ENCODE peak calls at places on chromosomes 3 and 15, in four cellular contexts. One of them, this sample, is unnamed.

GRCh38 chr3:57929988-57930387 is 78.2 kb upstream of the FLNB start:
- DNase-seq in HCT116: no peak
- DNase-seq in K562: no peak
- DNase-seq in GM12878: no peak
- DNase-seq in this sample: no peak

GRCh38 chr15:75130597-75131268 is 70.9 kb upstream of the C15orf39 start:
- DNase-seq in HCT116: no peak
- DNase-seq in K562: no peak
- DNase-seq in GM12878: peak; percentile 89
- DNase-seq in this sample: no peak

GRCh38 chr15:76147906-76148553 is 88.2 kb downstream of the TMEM266 start:
- DNase-seq in HCT116: peak; percentile 12
- DNase-seq in K562: peak; percentile 73
- DNase-seq in GM12878: no peak
- DNase-seq in this sample: peak; percentile 95

GRCh38 chr3:129868912-129869311 is 24.6 kb downstream of the TMCC1 start:
- DNase-seq in HCT116: no peak
- DNase-seq in K562: no peak
- DNase-seq in GM12878: no peak
- DNase-seq in this sample: no peak

GRCh38 chr3:88263417-88264116 is 113.8 kb downstream of the C3orf38 start:
- DNase-seq in HCT116: no peak
- DNase-seq in K562: no peak
- DNase-seq in GM12878: no peak
- DNase-seq in this sample: no peak

GRCh38 chr3:143040264-143040879 is 39.0 kb downstream of the U2SURP start:
- DNase-seq in HCT116: no peak
- DNase-seq in K562: peak; percentile 36
- DNase-seq in GM12878: no peak
- DNase-seq in this sample: no peak

GRCh38 chr3:108488631-108489030 is 21.8 kb downstream of the MYH15 start:
- DNase-seq in HCT116: no peak
- DNase-seq in K562: no peak
- DNase-seq in GM12878: no peak
- DNase-seq in this sample: no peak

GRCh38 chr3:38542401-38543298 is 46.5 kb downstream of the EXOG start:
- DNase-seq in HCT116: no peak
- DNase-seq in K562: no peak
- DNase-seq in GM12878: no peak
- DNase-seq in this sample: no peak

GRCh38 chr15:66704019-66704782 is 2.2 kb downstream of the SMAD6 start:
- DNase-seq in HCT116: no peak
- DNase-seq in K562: no peak
- DNase-seq in GM12878: no peak
- DNase-seq in this sample: no peak

GRCh38 chr3:143002083-143002712 is 828 bp downstream of the U2SURP start:
- DNase-seq in HCT116: no peak
- DNase-seq in K562: peak; percentile 60
- DNase-seq in GM12878: no peak
- DNase-seq in this sample: no peak

GRCh38 chr3:29319262-29319661 is 38.4 kb downstream of the RBMS3 start:
- DNase-seq in HCT116: no peak
- DNase-seq in K562: no peak
- DNase-seq in GM12878: peak; percentile 55
- DNase-seq in this sample: no peak

DNA sequence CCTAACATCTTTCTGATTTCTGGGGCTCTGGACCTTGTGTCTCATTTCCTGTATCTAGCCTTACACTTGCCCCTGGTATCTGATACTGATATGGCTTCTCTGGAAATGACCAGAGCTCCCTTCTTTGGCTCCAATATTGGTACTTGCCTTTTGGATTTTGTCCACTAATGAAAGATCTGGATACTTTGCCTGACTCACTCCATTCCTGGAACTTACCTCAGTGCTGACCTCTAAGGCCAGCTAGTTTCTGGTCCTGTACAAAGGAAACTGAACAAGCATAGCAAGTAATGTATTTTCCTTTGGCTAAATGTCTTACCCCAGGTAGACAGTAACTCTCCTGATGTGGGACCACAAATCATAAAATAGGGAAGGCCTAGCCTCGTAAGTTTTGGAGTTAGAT is 93.8 kb upstream of the SLC4A7 start:
- DNase-seq in HCT116: no peak
- DNase-seq in K562: no peak
- DNase-seq in GM12878: no peak
- DNase-seq in this sample: no peak
- TF ChIP-seq EGR1 in HCT116: no peak
- TF ChIP-seq EGR1 in K562: no peak
- TF ChIP-seq EGR1 in GM12878: no peak
- TF ChIP-seq EGR1 in this sample: no peak

DNA sequence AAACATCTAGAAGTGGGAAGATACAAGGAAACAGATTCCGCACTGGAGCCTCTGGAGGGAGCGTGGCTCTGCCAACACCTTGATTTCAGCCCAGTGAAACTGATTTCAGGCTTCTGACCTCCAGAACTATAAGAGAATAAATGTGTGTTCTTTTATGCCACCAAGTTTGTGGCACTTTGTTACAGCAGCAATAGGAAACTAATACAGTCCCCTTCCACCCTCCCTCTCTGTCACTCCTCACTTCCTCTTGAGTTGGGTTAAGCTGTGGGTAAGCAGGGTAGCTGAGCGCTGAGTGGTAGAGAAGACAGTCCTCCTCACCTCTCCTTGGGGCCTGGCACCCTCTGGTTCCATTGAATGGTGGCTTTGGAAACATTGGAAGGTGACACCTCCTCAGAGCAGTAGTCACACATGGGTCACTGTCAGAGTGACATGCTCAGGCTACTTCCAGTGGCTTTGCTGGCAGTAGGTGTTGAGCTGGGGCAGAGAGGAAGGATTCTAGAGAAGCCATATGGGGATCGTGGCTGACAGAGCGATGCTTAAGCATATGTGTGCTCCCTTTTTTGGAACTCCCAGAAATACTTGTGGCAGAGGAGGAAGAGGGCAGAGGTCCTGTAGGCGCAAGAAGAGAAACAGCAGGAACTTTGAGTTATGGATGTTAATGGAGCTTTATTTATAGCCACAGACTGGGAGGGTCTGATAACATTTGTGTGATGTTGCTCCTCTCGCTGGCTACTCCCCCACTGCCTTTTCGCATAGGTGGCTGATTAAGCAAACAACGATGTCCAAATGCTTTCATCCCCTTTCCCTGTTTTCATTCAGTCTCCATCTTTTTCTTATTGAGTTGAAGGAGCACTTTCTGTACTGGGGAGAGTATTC is 14.8 kb upstream of the HCN4 start:
- DNase-seq in HCT116: no peak
- DNase-seq in K562: peak; percentile 27
- DNase-seq in GM12878: no peak
- DNase-seq in this sample: no peak
- TF ChIP-seq EGR1 in HCT116: no peak
- TF ChIP-seq EGR1 in K562: no peak
- TF ChIP-seq EGR1 in GM12878: no peak
- TF ChIP-seq EGR1 in this sample: no peak

DNA sequence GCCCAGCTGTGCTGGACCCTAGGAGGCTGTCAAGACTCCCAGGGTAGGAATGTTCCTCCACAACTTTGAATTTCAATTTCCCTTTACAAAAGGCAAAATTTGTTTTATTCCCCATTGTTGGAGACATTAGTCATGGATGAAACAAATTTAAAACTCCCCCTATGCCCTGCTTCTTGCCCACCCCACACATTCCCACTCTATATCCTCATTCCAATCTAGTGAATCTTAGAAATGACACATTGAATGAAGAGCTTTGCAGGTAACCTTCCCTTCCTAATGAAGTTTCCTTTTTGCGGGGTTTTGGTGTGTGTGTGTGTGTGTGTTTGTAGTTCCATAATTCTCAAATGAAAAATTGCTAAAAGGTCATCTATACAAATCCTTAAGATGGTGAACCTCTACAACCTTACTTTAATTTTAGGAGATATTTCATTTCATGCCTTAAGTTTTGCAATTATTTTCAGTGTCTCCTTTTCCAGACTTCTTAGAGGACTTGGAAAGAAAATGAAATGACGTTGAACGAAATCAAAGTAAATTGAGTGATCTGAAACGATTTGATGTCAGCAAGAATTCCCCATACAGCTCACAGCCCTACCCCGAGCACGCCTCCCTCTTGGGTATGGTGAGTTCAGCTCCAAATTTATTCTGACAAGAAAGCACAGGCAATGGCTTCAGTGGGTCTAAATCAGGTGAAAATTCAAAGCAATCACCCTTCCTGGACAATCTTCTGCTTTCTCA is 72.4 kb downstream of the CCNL1 start:
- DNase-seq in HCT116: peak; percentile 23
- DNase-seq in K562: no peak
- DNase-seq in GM12878: no peak
- DNase-seq in this sample: no peak
- TF ChIP-seq EGR1 in HCT116: no peak
- TF ChIP-seq EGR1 in K562: no peak
- TF ChIP-seq EGR1 in GM12878: no peak
- TF ChIP-seq EGR1 in this sample: no peak

GRCh38 chr15:98272586-98272985 is 312.1 kb downstream of the ARRDC4 start:
- DNase-seq in HCT116: no peak
- DNase-seq in K562: no peak
- DNase-seq in GM12878: no peak
- DNase-seq in this sample: no peak
- TF ChIP-seq EGR1 in HCT116: no peak
- TF ChIP-seq EGR1 in K562: no peak
- TF ChIP-seq EGR1 in GM12878: no peak
- TF ChIP-seq EGR1 in this sample: no peak

GRCh38 chr3:161273589-161274218 is 52.6 kb downstream of the NMD3 start:
- DNase-seq in HCT116: peak; percentile 33
- DNase-seq in K562: peak; percentile 46
- DNase-seq in GM12878: no peak
- DNase-seq in this sample: no peak
- TF ChIP-seq EGR1 in HCT116: no peak
- TF ChIP-seq EGR1 in K562: no peak
- TF ChIP-seq EGR1 in GM12878: no peak
- TF ChIP-seq EGR1 in this sample: no peak

GRCh38 chr3:178001670-178002101 is 534.5 kb upstream of the KCNMB2 start:
- DNase-seq in HCT116: no peak
- DNase-seq in K562: no peak
- DNase-seq in GM12878: no peak
- DNase-seq in this sample: no peak
- TF ChIP-seq EGR1 in HCT116: no peak
- TF ChIP-seq EGR1 in K562: no peak
- TF ChIP-seq EGR1 in GM12878: no peak
- TF ChIP-seq EGR1 in this sample: no peak

GRCh38 chr15:80162059-80162554 is 9.3 kb downstream of the FAH start:
- DNase-seq in HCT116: no peak
- DNase-seq in K562: no peak
- DNase-seq in GM12878: no peak
- DNase-seq in this sample: no peak

GRCh38 chr15:80159301-80159700 is 6.5 kb downstream of the FAH start:
- DNase-seq in HCT116: no peak
- DNase-seq in K562: no peak
- DNase-seq in GM12878: no peak
- DNase-seq in this sample: no peak

GRCh38 chr15:80161473-80162016 is 8.7 kb downstream of the FAH start:
- DNase-seq in HCT116: no peak
- DNase-seq in K562: no peak
- DNase-seq in GM12878: no peak
- DNase-seq in this sample: no peak

GRCh38 chr15:80159811-80160569 is 7.2 kb downstream of the FAH start:
- DNase-seq in HCT116: no peak
- DNase-seq in K562: no peak
- DNase-seq in GM12878: no peak
- DNase-seq in this sample: no peak

DNA sequence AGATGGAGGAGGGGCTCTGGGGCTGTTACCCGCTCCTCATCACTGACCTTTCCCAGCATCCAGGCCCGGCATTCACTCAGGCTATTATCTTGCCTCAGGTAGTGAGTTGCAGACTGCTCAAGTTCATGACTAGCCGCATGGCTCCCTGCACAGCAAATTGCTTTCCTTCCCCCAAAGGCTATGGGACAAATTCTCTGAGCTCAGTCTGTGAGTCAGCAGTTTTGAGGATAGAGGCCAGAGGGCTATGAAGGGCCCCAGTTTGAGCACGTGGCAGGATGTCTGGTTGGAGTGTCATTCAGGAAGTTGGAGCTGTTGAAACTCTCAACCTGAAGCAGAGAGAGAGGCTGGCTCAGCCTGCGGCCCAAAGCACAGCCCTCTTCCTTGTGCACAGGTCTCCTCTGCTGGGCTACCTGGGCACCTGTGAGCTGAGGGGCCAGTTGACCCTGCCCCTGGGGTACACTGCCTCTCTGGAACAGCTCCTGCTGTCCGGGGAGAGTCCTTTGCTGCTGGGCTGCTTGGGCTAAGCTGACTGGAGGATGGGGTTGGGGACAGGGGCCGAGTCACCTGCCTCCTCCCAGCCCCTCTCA is 7.9 kb downstream of the FAH start:
- DNase-seq in HCT116: no peak
- DNase-seq in K562: peak; percentile 91
- DNase-seq in GM12878: peak; percentile 39
- DNase-seq in this sample: no peak
- TF ChIP-seq EGR1 in HCT116: no peak
- TF ChIP-seq EGR1 in K562: no peak
- TF ChIP-seq EGR1 in GM12878: no peak
- TF ChIP-seq EGR1 in this sample: no peak

This sample was measured in H1.